ENCODE peak calls at places on chromosomes 5 and 9, in ten cellular contexts. R is LNCaP clone FGC, U is HFF-Myc, M is A673, G is GM20000, O is nephron progenitor cell, P is spleen, I is cardiac fibroblast, J is right atrium auricular region, C is colonic mucosa. N is an unnamed sample.

GRCh38 chr5:179267671-179268071 is 77.6 kb downstream of the ADAMTS2 start:
- DNase-seq in R (no peak), U (no peak), M (no peak), G (no peak), O (no peak), P (peak), I (no peak), J (peak), C (no peak), N (no peak)

GRCh38 chr5:56070795-56071539 is 76.2 kb upstream of the IL6ST start:
- DNase-seq in R (no peak), U (no peak), M (no peak), G (no peak), O (no peak), P (no peak), I (peak), J (no peak), C (no peak), N (no peak)

GRCh38 chr5:135332519-135333150 is 66.4 kb downstream of the MACROH2A1 start:
- DNase-seq in R (peak), U (peak), M (peak), G (peak), O (no peak), P (no peak), I (peak), J (no peak), C (no peak), N (peak)

GRCh38 chr5:116315531-116315930 is 230.7 kb downstream of the COMMD10 start:
- DNase-seq in R (no peak), U (no peak), M (no peak), G (no peak), O (no peak), P (no peak), I (no peak), J (no peak), C (no peak), N (no peak)

GRCh38 chr5:36279054-36279698 is 22.5 kb downstream of the RANBP3L start:
- DNase-seq in R (no peak), U (no peak), M (peak), G (no peak), O (no peak), P (no peak), I (peak), J (no peak), C (no peak), N (no peak)

GRCh38 chr9:130235558-130236435 is 29.8 kb upstream of the HMCN2 start:
- DNase-seq in R (no peak), U (no peak), M (peak), G (peak), O (peak), P (peak), I (peak), J (peak), C (peak), N (no peak)

GRCh38 chr9:89483592-89484474 is 14.1 kb downstream of the SEMA4D start:
- DNase-seq in R (no peak), U (no peak), M (no peak), G (peak), O (no peak), P (peak), I (no peak), J (no peak), C (no peak), N (no peak)

GRCh38 chr5:55432549-55432948 is 102.2 kb downstream of the PLPP1 start:
- DNase-seq in R (no peak), U (no peak), M (no peak), G (no peak), O (no peak), P (no peak), I (no peak), J (no peak), C (no peak), N (no peak)

GRCh38 chr9:68904454-68904853 is 109.5 kb downstream of the PRKACG start:
- DNase-seq in R (no peak), U (no peak), M (peak), G (no peak), O (no peak), P (no peak), I (no peak), J (no peak), C (no peak), N (no peak)

GRCh38 chr5:66603164-66603563 is 7.0 kb downstream of the MAST4 start:
- DNase-seq in R (no peak), U (no peak), M (no peak), G (no peak), O (no peak), P (no peak), I (no peak), J (no peak), C (no peak), N (no peak)

GRCh38 chr9:128203024-128203841 is at the start of gene DNM1:
- DNase-seq in R (no peak), U (no peak), M (peak), G (peak), O (peak), P (peak), I (peak), J (no peak), C (peak), N (peak)

GRCh38 chr5:61301345-61301744 is 30.7 kb upstream of the ZSWIM6 start:
- DNase-seq in R (no peak), U (peak), M (no peak), G (no peak), O (no peak), P (no peak), I (peak), J (no peak), C (no peak), N (no peak)

GRCh38 chr5:133969654-133970324 is 1.4 kb upstream of the C5orf15 start:
- DNase-seq in R (no peak), U (no peak), M (no peak), G (peak), O (no peak), P (no peak), I (peak), J (no peak), C (no peak), N (no peak)

GRCh38 chr5:96997265-96997859 is 61.5 kb downstream of the LNPEP start:
- DNase-seq in R (peak), U (no peak), M (peak), G (peak), O (peak), P (no peak), I (peak), J (no peak), C (no peak), N (no peak)

GRCh38 chr9:29214702-29215248 is 1641.5 kb upstream of the C9orf72 start:
- DNase-seq in R (no peak), U (no peak), M (peak), G (no peak), O (peak), P (no peak), I (no peak), J (no peak), C (peak), N (no peak)

GRCh38 chr5:181566-181965 is 9.7 kb upstream of the LRRC14B start:
- DNase-seq in R (no peak), U (no peak), M (no peak), G (no peak), O (no peak), P (no peak), I (no peak), J (no peak), C (no peak), N (no peak)

GRCh38 chr5:140116716-140117115 is 2.8 kb downstream of the PURA start:
- DNase-seq in R (no peak), U (no peak), M (no peak), G (no peak), O (no peak), P (no peak), I (no peak), J (no peak), C (no peak), N (no peak)

GRCh38 chr5:169354263-169354662 is 53.3 kb upstream of the SLIT3 start:
- DNase-seq in R (no peak), U (no peak), M (no peak), G (no peak), O (no peak), P (no peak), I (no peak), J (no peak), C (no peak), N (no peak)

GRCh38 chr5:55220433-55221185 is 6.5 kb downstream of the MCIDAS start:
- DNase-seq in R (no peak), U (no peak), M (no peak), G (peak), O (peak), P (no peak), I (no peak), J (no peak), C (peak), N (no peak)

GRCh38 chr9:123927625-123928308 is 2.2 kb downstream of the DENND1A start:
- DNase-seq in R (no peak), U (no peak), M (peak), G (peak), O (no peak), P (no peak), I (peak), J (no peak), C (peak), N (no peak)

GRCh38 chr5:111627862-111628261 is 115.5 kb upstream of the STARD4 start:
- DNase-seq in R (no peak), U (no peak), M (no peak), G (no peak), O (no peak), P (no peak), I (no peak), J (no peak), C (no peak), N (no peak)

GRCh38 chr9:137774775-137775386 is 102.7 kb upstream of the CACNA1B start:
- DNase-seq in R (no peak), U (no peak), M (no peak), G (no peak), O (no peak), P (peak), I (no peak), J (no peak), C (no peak), N (no peak)

GRCh38 chr5:56900858-56901578 is 8.4 kb upstream of the SETD9 start:
- DNase-seq in R (no peak), U (peak), M (peak), G (peak), O (peak), P (no peak), I (peak), J (no peak), C (peak), N (no peak)

GRCh38 chr5:71714911-71715310 is 4.2 kb upstream of the CARTPT start:
- DNase-seq in R (peak), U (no peak), M (no peak), G (no peak), O (no peak), P (no peak), I (no peak), J (no peak), C (no peak), N (no peak)

DNA sequence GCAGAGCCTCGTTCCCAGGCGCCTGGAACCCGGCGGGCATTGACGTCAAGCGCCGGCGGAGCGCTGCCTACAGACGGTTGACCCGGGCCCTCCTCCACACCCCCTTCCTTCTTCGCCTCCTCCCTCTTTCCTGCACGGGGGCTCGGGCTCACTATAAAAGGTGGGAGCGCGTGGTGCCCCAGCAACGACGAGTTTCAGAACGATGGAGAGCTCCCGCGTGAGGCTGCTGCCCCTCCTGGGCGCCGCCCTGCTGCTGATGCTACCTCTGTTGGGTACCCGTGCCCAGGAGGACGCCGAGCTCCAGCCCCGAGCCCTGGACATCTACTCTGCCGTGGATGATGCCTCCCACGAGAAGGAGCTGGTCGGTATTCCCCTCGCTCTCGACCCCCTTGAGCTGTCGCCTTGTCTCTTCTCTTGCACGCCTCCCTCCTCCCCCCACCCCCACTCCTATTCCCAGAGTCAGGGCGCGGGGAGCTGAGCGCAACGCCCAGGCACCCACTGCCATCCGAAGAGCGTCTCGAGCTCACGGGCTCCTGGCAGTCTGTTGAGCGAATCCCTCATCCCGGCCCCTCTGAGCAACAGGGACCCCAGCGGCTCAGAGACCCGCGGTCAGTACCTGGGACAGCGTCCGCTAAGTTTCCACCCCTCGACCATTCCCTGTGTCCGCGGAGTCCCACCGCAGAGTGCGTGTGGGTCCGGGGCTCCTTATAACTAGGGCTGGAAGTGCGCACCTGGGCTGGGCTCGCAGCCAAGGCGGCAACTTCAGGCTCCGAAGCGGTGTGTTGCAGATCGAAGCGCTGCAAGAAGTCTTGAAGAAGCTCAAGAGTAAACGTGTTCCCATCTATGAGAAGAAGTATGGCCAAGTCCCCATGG is at the start of gene CARTPT:
- DNase-seq in R (no peak), U (no peak), M (peak), G (no peak), O (peak), P (no peak), I (peak), J (no peak), C (no peak), N (no peak)
- TF ChIP-seq CTCF in R (no peak), U (no peak), M (no peak), G (no peak), O (no peak), P (no peak), I (no peak), J (no peak), C (no peak), N (no peak)

DNA sequence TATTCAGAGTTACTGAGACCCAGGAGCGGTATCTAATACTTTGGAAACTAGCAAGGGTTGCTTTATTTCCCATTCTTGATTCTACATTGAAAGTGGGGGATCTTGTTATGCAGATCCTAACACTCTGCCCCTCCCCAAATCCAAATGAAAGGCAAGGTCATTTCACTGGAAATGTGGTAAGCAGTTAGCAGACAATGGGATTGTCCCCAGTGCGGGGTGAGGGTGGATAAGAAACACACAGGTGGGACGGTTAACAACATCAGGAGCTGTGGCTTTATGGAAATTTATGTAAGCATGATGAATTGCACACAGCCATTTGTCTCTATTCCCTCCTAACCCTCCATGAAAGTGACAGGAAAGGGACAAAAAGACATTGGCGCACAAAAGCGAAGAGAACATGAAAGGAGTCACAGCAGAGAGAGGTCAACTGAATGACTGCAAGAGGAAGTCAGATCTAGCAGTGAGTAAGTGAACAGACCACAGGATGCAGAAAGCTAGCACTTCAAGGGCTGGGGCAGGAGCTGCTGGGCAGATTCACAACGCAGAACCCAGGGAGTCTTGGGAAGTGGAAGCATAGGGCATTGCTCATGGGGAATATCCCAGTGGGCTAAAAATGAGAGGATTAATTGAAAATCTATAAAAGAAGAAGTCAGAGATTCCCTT is 184.4 kb downstream of the HSD17B3 start:
- DNase-seq in R (no peak), U (no peak), M (no peak), G (no peak), O (no peak), P (no peak), I (no peak), J (no peak), C (no peak), N (no peak)
- TF ChIP-seq CTCF in R (no peak), U (no peak), M (no peak), G (no peak), O (no peak), P (no peak), I (no peak), J (no peak), C (no peak), N (no peak)

DNA sequence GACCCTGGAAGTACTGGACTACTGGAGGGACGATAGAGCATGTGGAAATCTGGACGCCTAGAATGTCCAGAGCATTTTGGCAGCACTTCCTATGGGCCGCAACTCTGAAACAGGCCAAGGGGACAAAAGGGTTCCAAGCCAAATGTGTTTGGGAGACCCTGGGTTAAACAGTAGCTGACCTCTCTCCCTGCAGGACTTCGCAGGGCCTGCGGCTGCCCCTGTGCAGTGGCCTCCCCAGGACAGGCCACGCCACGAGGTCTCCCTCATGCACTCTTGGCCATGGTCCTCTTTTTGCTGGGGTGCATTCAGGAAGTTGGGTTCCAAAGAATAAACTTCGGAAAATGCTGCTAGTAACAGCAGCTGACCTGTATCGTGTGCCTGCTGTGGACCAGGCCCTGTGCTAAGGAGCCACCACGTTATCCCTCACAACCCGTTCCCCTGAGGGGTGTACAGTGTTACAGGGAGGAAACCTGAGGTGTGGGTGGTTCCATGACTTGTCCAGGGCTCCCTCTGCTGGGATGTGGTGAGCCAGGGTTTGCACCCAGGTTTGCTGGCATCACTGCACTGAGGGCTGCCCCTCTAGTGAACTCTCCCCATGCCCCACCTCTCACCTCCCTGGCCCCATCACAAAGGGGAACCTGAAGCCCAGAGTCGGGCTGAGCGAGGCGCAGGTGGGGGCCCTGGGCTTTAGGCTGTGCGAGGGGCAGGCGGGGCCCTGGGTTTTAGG is 79.4 kb downstream of the AMBP start:
- DNase-seq in R (no peak), U (no peak), M (peak), G (no peak), O (no peak), P (no peak), I (peak), J (peak), C (peak), N (no peak)
- TF ChIP-seq CTCF in R (peak), U (peak), M (peak), G (no peak), O (peak), P (no peak), I (no peak), J (no peak), C (no peak), N (peak)

GRCh38 chr9:85332487-85332886 is 409.3 kb downstream of the AGTPBP1 start:
- DNase-seq in R (no peak), U (no peak), M (peak), G (no peak), O (no peak), P (no peak), I (no peak), J (no peak), C (no peak), N (no peak)
- TF ChIP-seq CTCF in R (no peak), U (peak), M (peak), G (no peak), O (no peak), P (no peak), I (no peak), J (peak), C (no peak), N (peak)

GRCh38 chr5:146451411-146451810 is 4.3 kb downstream of the TCERG1 start:
- DNase-seq in R (no peak), U (no peak), M (no peak), G (no peak), O (no peak), P (no peak), I (no peak), J (no peak), C (no peak), N (no peak)
- TF ChIP-seq CTCF in R (peak), U (no peak), M (peak), G (no peak), O (no peak), P (no peak), I (no peak), J (no peak), C (no peak), N (peak)

DNA sequence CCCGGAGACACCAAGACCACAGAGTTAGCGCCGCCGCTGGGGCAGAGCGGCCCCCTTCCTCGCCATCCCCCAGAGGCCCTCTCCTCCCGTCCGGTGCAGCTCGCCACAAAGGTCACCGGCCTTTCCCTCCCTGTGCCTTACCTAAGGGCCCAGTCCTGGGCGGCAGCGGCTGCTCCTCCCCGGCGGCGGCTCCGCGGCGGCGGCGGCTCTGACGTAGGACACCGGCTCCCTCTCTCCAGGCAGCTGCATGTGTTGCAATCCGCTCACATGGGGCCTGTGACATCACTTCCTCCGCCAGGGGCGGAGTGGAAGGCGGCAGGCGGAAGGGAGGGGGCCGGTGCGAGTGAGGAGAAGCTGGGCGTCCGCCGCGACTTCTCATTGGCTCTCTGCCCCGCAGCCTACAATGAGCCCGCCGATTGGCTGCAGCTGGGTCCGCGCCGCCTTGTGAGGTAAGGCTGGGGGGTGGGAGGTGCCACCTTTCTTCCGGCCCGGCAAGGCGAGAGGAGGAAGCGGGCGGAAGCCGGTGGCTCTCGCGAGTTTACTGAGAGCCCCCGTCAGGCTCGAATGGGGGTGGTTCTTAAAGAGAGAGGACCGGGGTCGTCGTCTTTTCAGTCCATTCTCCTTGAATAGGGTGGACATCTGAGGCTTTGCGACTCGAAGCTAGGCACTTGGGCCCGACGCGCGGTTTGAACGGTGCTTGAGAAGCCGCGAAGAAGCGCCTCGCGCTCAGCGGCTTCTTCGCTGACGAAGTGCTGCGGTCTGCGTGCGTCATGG is at the start of gene ETF1:
- DNase-seq in R (peak), U (peak), M (peak), G (peak), O (peak), P (peak), I (peak), J (peak), C (peak), N (peak)
- TF ChIP-seq CTCF in R (no peak), U (no peak), M (no peak), G (no peak), O (no peak), P (no peak), I (no peak), J (peak), C (no peak), N (no peak)

N was measured in D721Med.